ENCODE peak calls at places on chromosomes 7 and 10, in eight cellular contexts. P is WTC11, R is RWPE1, A is cardiac muscle cell, X is ascending aorta, D is epithelial cell of esophagus, Q is transverse colon, H is neural crest cell. J is an unnamed sample.

GRCh38 chr10:73168486-73168844 is 546 bp downstream of the FAM149B1 start:
- DNase-seq in P (no peak), D (no peak), X (no peak), Q (no peak), R (no peak), H (no peak), A (no peak), J (no peak)

GRCh38 chr10:43123361-43124093 is 14.7 kb upstream of the CSGALNACT2 start:
- DNase-seq in D (no peak), X (no peak), R (no peak), A (no peak), H (no peak), P (no peak), Q (peak; percentile 5), J (no peak)

GRCh38 chr7:70619659-70620058 is 512.3 kb upstream of the GALNT17 start:
- DNase-seq in X (no peak), P (no peak), A (peak; percentile 51), R (no peak), D (no peak), H (no peak), Q (no peak), J (no peak)

GRCh38 chr10:78341953-78342614 is 308.4 kb downstream of the RPS24 start:
- DNase-seq in R (no peak), X (no peak), A (no peak), Q (no peak), P (no peak), H (no peak), D (no peak), J (no peak)

GRCh38 chr7:80858141-80858903 is 60.5 kb downstream of the SEMA3C start:
- DNase-seq in R (no peak), D (peak; percentile 45), Q (no peak), X (no peak), P (no peak), A (no peak), H (no peak), J (no peak)

GRCh38 chr10:16423599-16423998 is 13.2 kb upstream of the PTER start:
- DNase-seq in R (no peak), Q (no peak), P (no peak), D (no peak), A (no peak), H (no peak), X (no peak), J (no peak)

GRCh38 chr10:24723788-24724380 is at the start of gene ARHGAP21:
- DNase-seq in P (peak; percentile 40), R (peak; percentile 64), D (peak; percentile 84), H (peak; percentile 45), X (no peak), A (peak; percentile 75), Q (peak; percentile 76), J (peak; percentile 71)

GRCh38 chr10:128274938-128275337 is 148.7 kb upstream of the MKI67 start:
- DNase-seq in Q (no peak), X (no peak), R (no peak), A (peak; percentile 10), D (no peak), P (no peak), H (no peak), J (no peak)

GRCh38 chr10:119620771-119621384 is 24.1 kb upstream of the TIAL1 start:
- DNase-seq in D (no peak), R (no peak), A (no peak), H (no peak), X (no peak), P (no peak), Q (no peak), J (no peak)

GRCh38 chr10:387949-388660 is 252.8 kb downstream of the ZMYND11 start:
- DNase-seq in R (no peak), X (no peak), Q (peak; percentile 38), D (no peak), P (no peak), H (no peak), A (no peak), J (no peak)

GRCh38 chr7:27921081-27921836 is 181.3 kb downstream of the TAX1BP1 start:
- DNase-seq in H (peak; percentile 30), R (peak; percentile 36), X (no peak), A (peak; percentile 71), P (no peak), Q (peak; percentile 22), D (peak; percentile 70), J (peak; percentile 68)

GRCh38 chr7:118250860-118251494 is 26.5 kb downstream of the ANKRD7 start:
- DNase-seq in R (no peak), H (no peak), D (no peak), P (no peak), Q (no peak), X (no peak), A (no peak), J (no peak)
- TF ChIP-seq CTCF in R (peak; percentile 37), H (peak; percentile 59), D (peak; percentile 27), P (no peak), Q (no peak), X (no peak), A (peak; percentile 3), J (no peak)

GRCh38 chr7:7786595-7786994 is 68.2 kb upstream of the RPA3 start:
- DNase-seq in H (no peak), A (no peak), R (no peak), D (no peak), X (no peak), Q (no peak), P (no peak), J (no peak)

GRCh38 chr7:7779888-7780287 is 61.5 kb upstream of the RPA3 start:
- DNase-seq in H (no peak), P (no peak), R (no peak), A (no peak), X (no peak), Q (no peak), D (no peak), J (no peak)

GRCh38 chr7:7785349-7785973 is 67.1 kb upstream of the RPA3 start:
- DNase-seq in X (no peak), A (no peak), P (no peak), H (no peak), Q (peak; percentile 18), R (no peak), D (no peak), J (peak; percentile 52)

DNA sequence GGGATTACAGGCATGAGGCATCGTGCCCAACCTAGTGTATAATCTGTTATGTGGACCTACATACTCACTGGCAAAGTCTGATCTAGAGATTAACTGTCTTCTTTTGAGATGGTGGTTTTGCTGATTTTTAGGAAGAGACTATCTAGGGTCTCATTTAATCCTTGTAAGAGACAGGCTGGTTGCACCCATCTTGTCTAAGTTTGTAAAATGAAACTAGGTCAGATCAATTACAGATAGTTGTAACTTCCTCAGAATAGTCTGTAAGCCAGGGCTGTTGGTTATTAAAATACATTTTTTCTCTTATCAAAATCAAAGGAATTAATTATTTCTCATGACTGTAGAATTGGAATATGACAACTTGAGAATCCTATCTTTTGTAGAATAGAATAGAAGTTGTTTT is 64.6 kb upstream of the RPA3 start:
- DNase-seq in Q (no peak), A (no peak), D (no peak), H (no peak), P (no peak), R (no peak), X (no peak), J (no peak)
- TF ChIP-seq CTCF in Q (no peak), A (no peak), D (no peak), H (no peak), P (no peak), R (no peak), X (no peak), J (no peak)

GRCh38 chr7:88095-88926 is 104.1 kb upstream of the FAM20C start:
- DNase-seq in Q (no peak), X (no peak), H (peak; percentile 22), R (no peak), A (peak; percentile 36), P (peak; percentile 49), D (no peak), J (no peak)
- TF ChIP-seq CTCF in Q (no peak), X (no peak), H (no peak), R (no peak), A (no peak), P (no peak), D (no peak), J (no peak)

DNA sequence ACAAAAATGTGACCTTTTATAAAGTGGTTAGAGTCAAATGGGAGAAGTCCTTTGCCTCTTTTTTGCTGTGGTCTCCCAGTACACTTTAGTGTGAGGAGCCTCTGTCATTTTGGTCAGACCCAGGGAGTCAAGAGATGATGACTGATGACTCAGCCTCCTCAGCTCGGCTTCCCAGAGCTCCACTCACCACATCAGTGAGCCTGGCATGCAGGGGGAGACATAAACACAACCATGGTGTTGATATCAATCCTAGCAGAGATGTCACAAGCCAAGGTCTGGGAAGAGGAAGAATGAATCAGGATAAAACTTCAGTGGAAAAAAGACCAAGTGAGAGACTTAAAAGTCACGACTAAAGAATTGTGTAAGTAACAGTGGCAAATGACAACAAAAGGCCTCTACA is 50.1 kb downstream of the TFAM start:
- DNase-seq in D (peak; percentile 95), P (no peak), H (no peak), X (peak; percentile 14), A (peak; percentile 21), Q (peak; percentile 23), R (peak; percentile 64), J (peak; percentile 38)
- TF ChIP-seq CTCF in D (peak; percentile 19), P (no peak), H (no peak), X (no peak), A (peak; percentile 25), Q (no peak), R (no peak), J (no peak)

GRCh38 chr10:5588080-5588453 is 63.3 kb downstream of the CALML3 start:
- DNase-seq in A (no peak), P (no peak), H (no peak), D (no peak), Q (no peak), X (no peak), R (no peak), J (no peak)
- TF ChIP-seq CTCF in A (no peak), P (no peak), H (no peak), D (no peak), Q (no peak), X (no peak), R (no peak), J (no peak)